ENCODE peak calls at places on chromosomes 13 and 19, in five cellular contexts. C is lung; I is CD4-positive, alpha-beta T cell; V is heart right ventricle; M is H9. P is an unnamed sample.

GRCh38 chr19:40585677-40586422 is 9.2 kb downstream of the SHKBP1 start:
- DNase-seq in V (no peak), M (no peak), I (no peak), C (peak), P (no peak)

GRCh38 chr13:23159205-23159586 is 21.6 kb upstream of the SGCG start:
- DNase-seq in C (no peak), V (peak), M (peak), I (no peak), P (peak)

GRCh38 chr19:55341191-55342043 is 1.7 kb downstream of the KMT5C start:
- DNase-seq in V (peak), C (peak), I (peak), M (peak), P (peak)

GRCh38 chr13:24149306-24150032 is 11.1 kb upstream of the SPATA13 start:
- DNase-seq in M (no peak), I (no peak), C (no peak), V (no peak), P (no peak)

GRCh38 chr13:104833221-104833620 is 1702.2 kb downstream of the EFNB2 start:
- DNase-seq in I (no peak), V (no peak), M (no peak), C (no peak), P (no peak)

GRCh38 chr19:33186835-33187540 is 7.1 kb upstream of the LRP3 start:
- DNase-seq in M (no peak), I (no peak), V (no peak), C (no peak), P (no peak)

GRCh38 chr13:37047032-37047431 is 12.5 kb downstream of the SUPT20H start:
- DNase-seq in V (no peak), I (no peak), C (no peak), M (no peak), P (no peak)

GRCh38 chr19:41937525-41937924 is 9.3 kb upstream of the ERFL start:
- DNase-seq in I (no peak), C (no peak), V (no peak), M (no peak), P (no peak)

GRCh38 chr13:102035969-102036368 is 365.9 kb downstream of the FGF14 start:
- DNase-seq in V (no peak), M (no peak), C (no peak), I (no peak), P (no peak)

GRCh38 chr19:32173836-32174235 is 171.6 kb upstream of the ZNF507 start:
- DNase-seq in I (no peak), C (peak), V (no peak), M (no peak), P (no peak)

GRCh38 chr19:43784981-43785808 is 4.4 kb upstream of the KCNN4 start:
- DNase-seq in V (no peak), M (peak), I (peak), C (peak), P (peak)

GRCh38 chr13:50787316-50788195 is 55.9 kb downstream of the DLEU7 start:
- DNase-seq in I (no peak), C (no peak), M (no peak), V (no peak), P (no peak)
- TF ChIP-seq CTCF in I (no peak), C (no peak), M (no peak), V (no peak), P (no peak)

GRCh38 chr19:45677351-45678230 is 9.6 kb downstream of the GIPR start:
- DNase-seq in I (peak), M (peak), V (peak), C (peak), P (peak)
- TF ChIP-seq CTCF in I (no peak), M (no peak), V (peak), C (no peak), P (no peak)

GRCh38 chr13:107742544-107742943 is 472.8 kb downstream of the LIG4 start:
- DNase-seq in M (no peak), C (no peak), V (no peak), I (no peak), P (no peak)
- TF ChIP-seq CTCF in M (no peak), C (no peak), V (no peak), I (no peak), P (no peak)

DNA sequence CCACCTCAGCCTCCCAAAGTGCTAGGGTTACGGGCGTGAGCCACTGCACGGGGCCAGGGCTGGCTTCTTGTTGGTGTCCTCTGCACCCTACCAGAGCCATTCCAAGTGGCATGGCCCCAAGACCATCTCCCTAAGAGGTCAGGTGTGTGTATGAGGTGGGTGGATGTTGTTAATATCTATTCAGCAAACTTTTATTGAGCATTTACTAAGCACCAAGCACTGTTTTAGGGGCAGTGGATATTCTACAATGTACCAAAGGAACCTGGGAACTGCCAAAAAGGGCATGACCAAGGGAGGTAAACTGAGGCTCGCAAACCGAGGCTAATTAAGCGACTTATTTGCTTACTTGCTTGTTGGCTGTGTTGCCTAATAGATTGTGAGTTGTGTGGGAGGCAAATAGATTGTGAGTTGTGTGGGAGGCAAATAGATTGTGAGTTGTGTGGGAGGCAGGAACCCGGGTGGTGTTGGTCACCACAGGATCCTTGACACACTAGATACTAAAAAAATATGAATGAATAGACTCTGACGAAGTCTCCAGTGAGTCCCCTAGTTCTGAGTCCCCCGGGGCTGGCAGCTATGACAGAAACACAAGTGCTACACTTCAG is 5.1 kb upstream of the BICRA start:
- DNase-seq in I (no peak), C (no peak), V (no peak), M (no peak), P (no peak)
- TF ChIP-seq CTCF in I (no peak), C (no peak), V (no peak), M (no peak), P (no peak)

P was measured in GM13976.